ENCODE peak calls at places on chromosomes 4 and X, in ten cellular contexts. A is heart left ventricle, N is thyroid gland, I is sigmoid colon, J is endothelial cell of umbilical vein, V is upper lobe of left lung, U is A549, Y is transverse colon, R is HepG2, S is uterus. K is an unnamed sample.

GRCh38 chr4:73844352-73844751 is 7.9 kb downstream of the CXCL6 start:
- DNase-seq in S (no peak), J (peak), V (no peak), R (no peak), Y (no peak), U (no peak), A (no peak), N (no peak), I (no peak), K (no peak)

GRCh38 chr4:3310301-3311094 is 17.7 kb downstream of the RGS12 start:
- DNase-seq in N (no peak), U (no peak), R (no peak), S (no peak), Y (no peak), V (no peak), A (peak), J (no peak), I (no peak), K (no peak)

GRCh38 chr4:13097971-13098370 is 386.2 kb downstream of the RAB28 start:
- DNase-seq in A (no peak), R (no peak), I (no peak), S (no peak), U (no peak), N (no peak), J (no peak), V (no peak), Y (no peak), K (no peak)

GRCh38 chr4:32560306-32560705 is 1840.1 kb downstream of the PCDH7 start:
- DNase-seq in J (no peak), I (no peak), V (peak), Y (no peak), N (peak), U (no peak), S (no peak), A (no peak), R (no peak), K (no peak)

GRCh38 chr4:147933316-147933715 is 201.4 kb downstream of the ARHGAP10 start:
- DNase-seq in A (no peak), R (no peak), Y (peak), N (no peak), U (no peak), V (no peak), J (peak), I (no peak), S (no peak), K (no peak)

GRCh38 chr4:186882293-186882692 is 158.6 kb upstream of the FAT1 start:
- DNase-seq in U (no peak), V (no peak), A (no peak), N (no peak), S (no peak), R (no peak), Y (no peak), I (no peak), J (no peak), K (no peak)

GRCh38 chr4:13833171-13833804 is 205.8 kb upstream of the BOD1L1 start:
- DNase-seq in I (no peak), Y (no peak), V (no peak), U (no peak), R (no peak), A (no peak), S (no peak), N (no peak), J (no peak), K (no peak)

GRCh38 chrX:1592128-1592862 is 891 bp downstream of the AKAP17A start:
- DNase-seq in Y (peak), U (no peak), J (peak), V (no peak), S (no peak), I (no peak), R (peak), N (peak), A (no peak), K (no peak)

GRCh38 chr4:55079451-55080173 is 45.8 kb downstream of the KDR start:
- DNase-seq in U (no peak), N (no peak), S (no peak), I (no peak), J (peak), A (no peak), Y (no peak), V (peak), R (no peak), K (no peak)

GRCh38 chr4:70778888-70779422 is 57.2 kb downstream of the RUFY3 start:
- DNase-seq in I (no peak), N (peak), R (no peak), J (peak), U (no peak), V (peak), S (peak), A (no peak), Y (no peak), K (no peak)

GRCh38 chr4:173270312-173271027 is 63.7 kb downstream of the HMGB2 start:
- DNase-seq in V (no peak), N (no peak), S (no peak), J (no peak), R (no peak), A (no peak), Y (no peak), I (no peak), U (no peak), K (no peak)

GRCh38 chr4:126850286-126850685 is 782.5 kb upstream of the INTU start:
- DNase-seq in I (no peak), R (no peak), U (peak), S (no peak), N (no peak), J (peak), V (no peak), Y (no peak), A (no peak), K (no peak)

GRCh38 chr4:47510506-47511143 is 25.6 kb downstream of the ATP10D start:
- DNase-seq in Y (no peak), J (peak), A (no peak), U (no peak), R (no peak), I (no peak), N (no peak), V (no peak), S (no peak), K (no peak)

GRCh38 chr4:1305781-1306455 is 16.2 kb downstream of the MAEA start:
- DNase-seq in S (no peak), N (no peak), J (no peak), V (no peak), Y (peak), R (no peak), A (peak), I (no peak), U (no peak), K (no peak)

GRCh38 chr4:182932651-182933050 is 15.5 kb upstream of the DCTD start:
- DNase-seq in U (no peak), V (no peak), N (no peak), S (no peak), R (no peak), A (no peak), I (no peak), J (no peak), Y (no peak), K (no peak)

GRCh38 chr4:183763990-183764754 is 105.1 kb downstream of the TRAPPC11 start:
- DNase-seq in Y (no peak), R (no peak), V (no peak), I (no peak), N (peak), S (peak), U (no peak), A (no peak), J (no peak), K (no peak)

GRCh38 chr4:153788064-153788418 is 842 bp downstream of the SFRP2 start:
- DNase-seq in J (no peak), Y (no peak), N (no peak), A (peak), U (no peak), I (peak), R (no peak), S (no peak), V (no peak), K (no peak)

GRCh38 chr4:112348488-112349158 is 51.5 kb downstream of the ALPK1 start:
- DNase-seq in N (peak), I (no peak), A (peak), Y (no peak), U (peak), S (no peak), J (peak), R (peak), V (peak), K (no peak)

GRCh38 chr4:6221851-6222760 is 21.8 kb upstream of the JAKMIP1 start:
- DNase-seq in J (no peak), R (no peak), S (no peak), V (peak), U (no peak), N (peak), A (peak), I (peak), Y (peak), K (no peak)

GRCh38 chrX:40908857-40909475 is 173.6 kb upstream of the MED14 start:
- DNase-seq in U (peak), S (no peak), J (no peak), I (no peak), N (no peak), Y (no peak), V (no peak), R (no peak), A (no peak), K (no peak)

GRCh38 chr4:139266583-139267257 is 13.3 kb downstream of the MGARP start:
- DNase-seq in S (peak), I (peak), A (peak), R (peak), Y (peak), N (peak), J (peak), V (peak), U (peak), K (peak)

GRCh38 chr4:180664766-180665368 is 1578.3 kb upstream of the TENM3 start:
- DNase-seq in N (peak), U (peak), J (peak), I (peak), A (no peak), R (peak), S (peak), V (peak), Y (peak), K (peak)

GRCh38 chr4:38894340-38894982 is 26.9 kb downstream of the FAM114A1 start:
- DNase-seq in I (no peak), A (no peak), J (no peak), Y (no peak), U (no peak), S (no peak), V (no peak), R (no peak), N (no peak), K (no peak)

GRCh38 chrX:71809886-71810285 is 46.7 kb downstream of the CXorf49B start:
- DNase-seq in N (no peak), I (no peak), R (no peak), U (no peak), Y (no peak), J (no peak), V (no peak), S (no peak), A (no peak), K (no peak)

GRCh38 chrX:149993989-149994388 is 55.7 kb upstream of the EOLA2 start:
- DNase-seq in V (no peak), J (no peak), R (no peak), A (no peak), N (no peak), S (no peak), Y (no peak), U (no peak), I (no peak), K (no peak)

GRCh38 chrX:146615807-146616206 is 193.8 kb upstream of the CXorf51B start:
- DNase-seq in R (no peak), N (no peak), V (no peak), J (no peak), Y (no peak), S (no peak), I (no peak), U (no peak), A (no peak), K (no peak)

GRCh38 chr4:3413675-3414420 is 27.9 kb upstream of the HGFAC start:
- DNase-seq in U (no peak), N (no peak), J (no peak), S (no peak), A (peak), R (no peak), Y (no peak), I (peak), V (peak), K (peak)

GRCh38 chr4:76758996-76759395 is 138.9 kb downstream of the SOWAHB start:
- DNase-seq in N (no peak), J (no peak), S (no peak), U (no peak), V (no peak), R (no peak), Y (no peak), A (no peak), I (no peak), K (no peak)

GRCh38 chrX:131895002-131895401 is 128.1 kb upstream of the STK26 start:
- DNase-seq in R (no peak), V (no peak), N (no peak), S (no peak), U (no peak), I (no peak), A (no peak), J (no peak), Y (no peak), K (no peak)

GRCh38 chr4:139934336-139934735 is 219.6 kb downstream of the MAML3 start:
- DNase-seq in N (no peak), S (peak), V (no peak), A (no peak), Y (no peak), I (no peak), J (no peak), U (no peak), R (no peak), K (no peak)

GRCh38 chrX:37785569-37785968 is 5.7 kb downstream of the CYBB start:
- DNase-seq in R (no peak), J (no peak), S (no peak), A (no peak), N (no peak), I (no peak), V (peak), Y (no peak), U (no peak), K (no peak)

GRCh38 chr4:15478724-15479088 is 9.0 kb downstream of the CC2D2A start:
- DNase-seq in V (no peak), S (no peak), A (no peak), I (no peak), N (no peak), J (no peak), Y (no peak), R (no peak), U (peak), K (no peak)

GRCh38 chr4:15476396-15476795 is 6.7 kb downstream of the CC2D2A start:
- DNase-seq in S (no peak), V (no peak), Y (no peak), R (no peak), N (no peak), I (no peak), U (no peak), A (no peak), J (no peak), K (no peak)

GRCh38 chr4:15482346-15482745 is 12.7 kb downstream of the CC2D2A start:
- DNase-seq in A (no peak), V (no peak), J (no peak), R (no peak), U (no peak), I (no peak), S (no peak), Y (no peak), N (no peak), K (no peak)

GRCh38 chr4:15479913-15480185 is 10.2 kb downstream of the CC2D2A start:
- DNase-seq in R (no peak), N (no peak), A (no peak), U (no peak), S (no peak), J (no peak), V (no peak), Y (no peak), I (no peak), K (no peak)

DNA sequence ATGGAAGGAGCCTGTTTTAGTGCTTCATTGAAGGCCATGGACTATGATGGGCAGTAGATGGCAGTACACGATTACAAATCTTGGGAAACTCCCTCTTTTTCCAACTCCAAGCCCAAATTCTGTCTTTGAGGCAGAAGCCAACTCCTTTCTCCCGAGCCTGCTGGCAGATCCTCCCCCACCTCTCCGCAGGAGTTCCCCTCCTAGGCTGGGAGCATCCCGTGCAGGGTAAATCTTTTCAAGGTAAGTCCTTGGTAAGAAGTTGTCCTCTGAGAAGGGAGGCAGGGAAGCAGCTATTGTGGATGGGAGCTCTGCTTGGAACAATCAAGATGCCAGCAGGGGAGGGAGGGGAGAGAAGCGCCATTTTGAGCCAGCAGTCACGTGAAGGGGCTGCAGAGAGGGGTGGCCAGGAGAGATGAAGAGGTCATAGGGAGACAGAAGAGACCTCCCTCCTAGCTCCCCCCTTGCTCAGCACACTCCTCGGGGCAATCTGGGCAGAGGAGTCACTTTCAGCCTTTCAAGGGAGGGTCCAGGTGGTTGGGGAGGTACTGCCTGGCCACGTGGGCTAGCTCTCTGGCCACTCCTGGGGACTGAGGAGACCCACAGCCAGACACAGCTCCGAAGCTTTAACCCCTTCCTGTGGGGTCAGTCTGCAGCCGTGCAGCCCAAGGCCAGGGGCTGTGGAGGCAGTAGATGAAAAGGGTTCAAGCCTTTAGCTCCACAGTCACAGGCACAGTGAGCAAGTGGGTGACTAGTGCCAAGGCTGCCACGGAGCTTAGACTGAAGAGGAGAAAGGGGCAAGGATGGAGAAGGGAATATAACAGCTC is 9.6 kb downstream of the CC2D2A start:
- DNase-seq in I (peak), R (peak), V (peak), N (peak), S (peak), Y (no peak), U (peak), A (no peak), J (peak), K (peak)
- TF ChIP-seq POLR2A in I (no peak), R (peak), V (no peak), N (peak), S (no peak), Y (no peak), U (no peak), A (no peak), J (no peak), K (no peak)

GRCh38 chrX:154437398-154437752 is 421 bp downstream of the GDI1 start:
- DNase-seq in R (no peak), A (no peak), J (no peak), N (no peak), I (no peak), U (no peak), V (no peak), S (no peak), Y (no peak), K (no peak)
- H3K4me3 ChIP-seq in R (peak), A (peak), J (peak), N (no peak), I (peak), U (peak), V (peak), S (peak), Y (peak), K (peak)

DNA sequence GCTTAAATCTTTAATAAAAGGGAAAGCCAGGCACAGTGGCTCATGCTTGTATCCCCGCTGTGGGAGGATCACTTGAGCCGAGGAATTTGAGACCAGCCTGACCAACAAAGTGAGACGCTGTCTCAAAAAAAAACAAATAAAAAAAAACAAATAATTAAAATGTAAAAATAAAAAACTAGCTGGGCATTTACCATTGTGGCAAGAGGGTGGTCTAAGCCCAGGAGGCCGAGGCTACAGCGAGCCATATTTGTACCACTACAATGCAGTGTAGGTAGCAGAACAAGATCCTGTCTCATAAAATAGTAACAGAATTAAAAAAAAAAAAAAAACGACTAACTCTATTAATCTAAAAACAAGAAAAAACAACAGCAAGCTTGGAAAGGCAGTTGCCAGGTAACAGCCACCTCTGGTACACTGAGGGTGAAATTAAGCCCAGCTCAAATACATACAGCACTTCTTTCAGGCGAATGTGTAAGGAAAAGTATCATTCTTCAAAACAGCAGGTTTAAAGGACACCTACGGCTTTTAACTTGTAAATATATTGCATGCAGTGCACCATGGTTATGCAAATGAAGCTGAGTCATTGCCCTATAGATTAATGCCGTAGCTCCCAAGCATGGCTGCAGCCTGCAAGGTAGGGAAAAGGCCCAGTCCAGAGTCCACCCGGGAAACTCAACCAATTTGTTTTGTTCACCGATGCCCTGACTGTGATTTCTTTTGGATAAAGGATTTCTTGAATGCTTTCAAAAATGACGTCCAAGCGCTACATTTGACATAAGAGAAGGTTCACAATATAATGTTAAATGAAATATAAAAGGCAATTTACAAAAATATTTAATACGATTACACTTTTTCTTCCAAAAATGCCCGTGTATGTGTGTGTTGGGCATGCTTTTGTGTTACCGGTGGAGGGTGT is 14.5 kb upstream of the TXLNG start:
- DNase-seq in V (no peak), S (no peak), J (peak), Y (peak), R (peak), A (no peak), N (peak), I (no peak), U (peak), K (no peak)
- TF ChIP-seq POLR2A in V (no peak), S (no peak), J (peak), Y (peak), R (peak), A (no peak), N (no peak), I (no peak), U (peak), K (no peak)

GRCh38 chrX:48071986-48072605 is 656 bp upstream of the ZNF630 start:
- DNase-seq in J (no peak), A (no peak), N (no peak), R (no peak), U (no peak), S (no peak), I (no peak), Y (no peak), V (no peak), K (no peak)
- H3K4me3 ChIP-seq in J (peak), A (peak), N (no peak), R (no peak), U (peak), S (peak), I (peak), Y (peak), V (no peak), K (peak)